ENCODE peak calls at places on chromosomes 11 and 22, in four cellular contexts. S is IMR-90, O is WTC11, U is fibroblast of the aortic adventitia. B is an unnamed sample.

GRCh38 chr11:61429346-61429690 is 457 bp downstream of the CPSF7 start:
- DNase-seq in U (peak; percentile 52), S (peak; percentile 44), O (peak; percentile 79), B (peak; percentile 50)

GRCh38 chr11:77748266-77748665 is 72.3 kb downstream of the RSF1 start:
- DNase-seq in S (no peak), O (no peak), U (no peak), B (no peak)

GRCh38 chr11:134517621-134518293 is 105.7 kb upstream of the B3GAT1 start:
- DNase-seq in U (no peak), S (no peak), O (peak; percentile 5), B (no peak)

GRCh38 chr11:120546312-120547205 is 35.0 kb downstream of the GRIK4 start:
- DNase-seq in S (peak; percentile 98), O (peak; percentile 51), U (peak; percentile 88), B (peak; percentile 94)

GRCh38 chr22:46031965-46032851 is 55.2 kb upstream of the WNT7B start:
- DNase-seq in S (no peak), U (no peak), O (peak; percentile 11), B (no peak)

GRCh38 chr11:132590554-132590953 is 941.7 kb downstream of the OPCML start:
- DNase-seq in S (no peak), U (no peak), O (no peak), B (no peak)

GRCh38 chr11:116580828-116581227 is 192.0 kb downstream of the BUD13 start:
- DNase-seq in S (no peak), U (no peak), O (peak; percentile 87), B (no peak)

GRCh38 chr11:1878134-1879031 is 13.3 kb downstream of the PRR33 start:
- DNase-seq in S (no peak), O (no peak), U (no peak), B (no peak)

GRCh38 chr11:85945296-85945695 is 90.1 kb downstream of the CCDC83 start:
- DNase-seq in U (no peak), S (no peak), O (no peak), B (no peak)

GRCh38 chr22:19085233-19086043 is 36.8 kb downstream of the DGCR2 start:
- DNase-seq in O (no peak), S (peak; percentile 52), U (peak; percentile 37), B (peak; percentile 65)

GRCh38 chr11:111454561-111455192 is 57.5 kb downstream of the BTG4 start:
- DNase-seq in S (peak; percentile 73), O (peak; percentile 81), U (peak; percentile 65), B (peak; percentile 78)

GRCh38 chr22:46209262-46209661 is 40.8 kb downstream of the CDPF1 start:
- DNase-seq in S (no peak), U (no peak), O (no peak), B (no peak)

GRCh38 chr11:130218501-130218900 is 58.9 kb downstream of the ST14 start:
- DNase-seq in S (no peak), O (peak; percentile 2), U (no peak), B (no peak)

GRCh38 chr22:37043828-37044538 is 7.6 kb upstream of the KCTD17 start:
- DNase-seq in S (peak; percentile 28), O (peak; percentile 50), U (peak; percentile 31), B (peak; percentile 41)

GRCh38 chr11:88475991-88476418 is 138.5 kb upstream of the CTSC start:
- DNase-seq in U (peak; percentile 46), O (no peak), S (peak; percentile 66), B (no peak)

GRCh38 chr11:57901756-57902155 is 121.9 kb upstream of the OR9Q1 start:
- DNase-seq in O (no peak), S (no peak), U (no peak), B (no peak)

GRCh38 chr11:36150986-36151385 is 138.2 kb downstream of the COMMD9 start:
- DNase-seq in O (no peak), S (peak; percentile 49), U (peak; percentile 52), B (no peak)

GRCh38 chr11:132549001-132549400 is 983.3 kb downstream of the OPCML start:
- DNase-seq in U (no peak), S (no peak), O (no peak), B (no peak)

GRCh38 chr11:109940816-109941215 is 152.4 kb upstream of the ZC3H12C start:
- DNase-seq in O (no peak), S (peak; percentile 97), U (peak; percentile 52), B (peak; percentile 90)

GRCh38 chr11:94767292-94767690 is 865 bp upstream of the AMOTL1 start:
- DNase-seq in U (no peak), O (no peak), S (no peak), B (no peak)

GRCh38 chr11:57475191-57475590 is 14.9 kb downstream of the RTN4RL2 start:
- DNase-seq in U (no peak), O (no peak), S (peak; percentile 12), B (no peak)

DNA sequence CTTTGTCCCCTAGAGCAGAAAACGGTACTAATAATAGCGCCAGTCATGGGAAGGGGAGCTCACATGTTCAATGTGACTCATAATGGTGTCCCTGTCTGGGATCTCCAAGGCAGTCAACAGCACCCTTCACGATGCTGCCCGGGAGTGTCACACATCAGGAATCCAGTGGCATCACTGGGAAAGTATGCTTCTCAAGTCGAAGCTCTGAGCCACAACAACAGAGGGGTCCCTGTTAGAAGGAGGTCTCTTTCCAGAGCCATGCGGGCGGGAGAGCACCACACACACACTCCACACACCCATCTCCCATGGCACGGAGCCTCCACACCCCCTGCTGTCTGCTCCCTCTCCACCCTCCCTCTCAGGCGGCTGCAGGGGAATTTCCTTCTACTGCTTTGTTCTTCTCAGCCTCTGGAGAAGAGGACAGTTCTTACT is 119.7 kb downstream of the ETS1 start:
- DNase-seq in O (no peak), S (peak; percentile 100), U (peak; percentile 90), B (peak; percentile 98)
- TF ChIP-seq CTCF in O (no peak), S (peak; percentile 45), U (peak; percentile 10), B (peak; percentile 31)

GRCh38 chr22:21980547-21980946 is 2.0 kb downstream of the TOP3B start:
- DNase-seq in S (no peak), U (no peak), O (no peak), B (no peak)

GRCh38 chr22:21982338-21982965 is at the start of gene TOP3B:
- DNase-seq in U (peak; percentile 77), S (peak; percentile 69), O (peak; percentile 79), B (peak; percentile 78)

GRCh38 chr22:21985214-21985613 is 2.6 kb upstream of the TOP3B start:
- DNase-seq in S (no peak), O (no peak), U (no peak), B (no peak)

GRCh38 chr22:21981874-21982273 is 713 bp downstream of the TOP3B start:
- DNase-seq in U (no peak), S (no peak), O (no peak), B (peak; percentile 4)

DNA sequence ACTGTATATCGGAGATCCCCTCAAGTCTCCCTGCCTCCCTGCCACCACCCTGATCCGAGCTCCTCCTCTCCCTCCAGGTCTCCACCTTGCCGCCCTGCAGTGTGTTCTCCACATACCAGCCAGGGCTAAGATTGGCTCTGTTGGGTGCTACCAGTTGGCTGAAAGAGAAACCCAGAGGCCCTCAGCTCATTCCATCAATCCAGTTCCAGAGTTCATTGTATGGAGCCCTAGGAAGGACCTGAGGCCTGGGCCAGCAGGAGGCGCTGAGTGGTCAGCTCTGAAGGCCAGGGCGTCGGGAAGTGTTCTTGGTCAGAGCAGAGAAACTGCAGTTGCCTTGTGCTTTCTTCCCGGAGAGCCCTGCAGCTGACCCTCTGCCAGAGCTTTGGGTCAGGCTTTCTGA is 2.2 kb upstream of the TOP3B start:
- DNase-seq in O (peak; percentile 78), U (peak; percentile 43), S (peak; percentile 40), B (peak; percentile 71)
- TF ChIP-seq CTCF in O (no peak), U (peak; percentile 54), S (peak; percentile 51), B (peak; percentile 79)

GRCh38 chr11:34636127-34636526 is 15.2 kb downstream of the EHF start:
- DNase-seq in U (no peak), S (no peak), O (no peak), B (no peak)

GRCh38 chr11:34633640-34633989 is 12.7 kb downstream of the EHF start:
- DNase-seq in U (no peak), S (no peak), O (no peak), B (no peak)

GRCh38 chr11:34632105-34632780 is 11.3 kb downstream of the EHF start:
- DNase-seq in O (no peak), S (no peak), U (no peak), B (no peak)

GRCh38 chr11:34631737-34632104 is 10.8 kb downstream of the EHF start:
- DNase-seq in U (no peak), S (no peak), O (no peak), B (no peak)

GRCh38 chr11:34633990-34634725 is 13.3 kb downstream of the EHF start:
- DNase-seq in O (no peak), U (peak; percentile 67), S (peak; percentile 51), B (peak; percentile 55)
- TF ChIP-seq CTCF in O (no peak), U (no peak), S (no peak), B (no peak)

DNA sequence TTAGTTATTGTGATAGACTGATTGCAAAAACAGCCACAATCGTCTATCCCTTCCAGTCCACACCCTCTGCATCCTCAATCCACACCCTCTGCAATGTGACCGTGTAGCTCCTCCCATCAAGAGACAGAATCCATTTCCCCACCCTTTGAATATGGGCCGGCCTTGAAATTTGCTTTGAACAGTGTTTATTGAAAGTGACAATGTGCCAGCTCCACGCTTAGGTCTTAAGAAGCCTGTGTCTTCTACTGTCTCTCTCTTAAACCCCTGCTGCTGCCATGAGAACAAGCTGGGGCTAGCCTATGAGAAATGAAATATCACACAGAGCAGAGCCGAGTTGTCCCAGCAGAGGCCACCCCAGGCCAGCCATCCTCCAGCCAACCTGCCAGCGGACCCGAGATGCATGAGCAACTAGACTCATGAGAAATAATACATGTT is 22.3 kb upstream of the MICAL2 start:
- DNase-seq in U (peak; percentile 73), O (no peak), S (peak; percentile 77), B (peak; percentile 83)
- TF ChIP-seq CTCF in U (peak; percentile 52), O (no peak), S (peak; percentile 49), B (peak; percentile 73)

DNA sequence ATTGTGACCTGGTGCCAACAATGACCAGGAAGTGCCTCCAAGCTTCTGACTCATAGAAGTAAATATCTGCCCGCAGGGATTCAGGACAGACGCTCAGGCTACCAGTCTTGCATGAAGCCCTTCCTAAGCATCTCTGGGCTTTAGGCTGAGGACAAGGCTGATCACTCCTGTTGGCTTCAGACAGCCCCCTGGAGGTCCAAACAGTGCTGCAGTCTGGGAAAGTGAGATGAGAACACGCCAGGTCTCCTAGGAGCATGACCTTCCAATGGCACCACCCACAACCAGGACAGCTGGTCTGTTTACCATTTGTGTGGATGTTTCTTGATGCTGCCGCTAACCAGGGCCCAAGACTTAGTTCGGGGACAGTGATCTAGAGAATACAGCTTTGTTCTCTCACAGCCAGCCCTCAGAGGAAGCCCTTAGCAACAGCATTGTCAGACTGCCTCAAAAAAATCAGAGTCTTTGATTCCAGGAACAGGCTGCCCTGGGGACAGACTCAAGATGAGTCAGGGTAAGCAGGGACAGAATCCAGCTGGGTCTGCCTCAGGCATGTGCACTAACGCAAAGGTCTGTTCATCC is 111.2 kb downstream of the ZNF280B start:
- DNase-seq in S (no peak), U (peak; percentile 62), O (no peak), B (peak; percentile 13)
- TF ChIP-seq CTCF in S (no peak), U (peak; percentile 43), O (no peak), B (peak; percentile 22)

B was measured in choroid plexus epithelial cell.